ENCODE peak calls at places on chromosomes 16 and 17, in eight cellular contexts. W is EH; F is left cardiac atrium; U is omental fat pad; K is endodermal cell; B is stimulated activated CD8-positive, alpha-beta memory T cell treated with anti-CD3 and anti-CD28 coated beads, Interleukin-15, amount 100 ng/mL, for 24 hours; A is activated naive CD4-positive, alpha-beta T cell; D is IMR-90. T is an unnamed sample.

GRCh38 chr17:73099504-73099903 is 7.0 kb upstream of the SLC39A11 start:
- DNase-seq in B (no peak), U (no peak), F (no peak), W (no peak), A (no peak), K (no peak), D (no peak), T (no peak)

GRCh38 chr16:49482690-49483089 is 109.1 kb downstream of the C16orf78 start:
- DNase-seq in K (no peak), B (no peak), W (no peak), U (no peak), F (no peak), A (no peak), D (no peak), T (no peak)

GRCh38 chr16:75527825-75528299 is 8.0 kb downstream of the CHST5 start:
- DNase-seq in D (no peak), B (no peak), F (no peak), K (no peak), U (no peak), A (no peak), W (no peak), T (no peak)

GRCh38 chr17:68291836-68292688 is 767 bp downstream of the ARSG start:
- DNase-seq in W (peak), A (peak), U (peak), F (peak), D (peak), K (peak), B (peak), T (peak)

GRCh38 chr17:676965-677364 is 37.7 kb downstream of the VPS53 start:
- DNase-seq in A (no peak), F (no peak), D (no peak), B (no peak), K (no peak), U (no peak), W (no peak), T (no peak)

GRCh38 chr16:77987772-77988171 is 34.6 kb upstream of the CLEC3A start:
- DNase-seq in F (no peak), D (no peak), B (no peak), W (no peak), U (no peak), A (no peak), K (no peak), T (no peak)

GRCh38 chr17:28204751-28205150 is 114.2 kb upstream of the TMEM97 start:
- DNase-seq in D (peak), K (no peak), W (peak), F (no peak), U (no peak), B (no peak), A (no peak), T (no peak)

GRCh38 chr17:6191405-6192095 is 121.4 kb downstream of the WSCD1 start:
- DNase-seq in A (no peak), B (no peak), D (no peak), U (no peak), F (no peak), K (peak), W (no peak), T (no peak)

GRCh38 chr17:39872700-39873099 is 4.7 kb downstream of the ZPBP2 start:
- DNase-seq in K (no peak), B (no peak), W (peak), U (no peak), D (peak), A (no peak), F (no peak), T (no peak)

GRCh38 chr16:14088155-14088753 is 17.1 kb downstream of the MRTFB start:
- DNase-seq in D (no peak), A (no peak), B (no peak), K (no peak), U (no peak), F (no peak), W (no peak), T (no peak)

GRCh38 chr17:10870651-10871050 is 32.8 kb upstream of the PIRT start:
- DNase-seq in B (no peak), K (no peak), D (no peak), F (no peak), W (no peak), U (no peak), A (no peak), T (no peak)

GRCh38 chr17:58556833-58557250 is 42.4 kb upstream of the MTMR4 start:
- DNase-seq in U (no peak), W (peak), F (no peak), K (no peak), A (no peak), B (no peak), D (no peak), T (no peak)

GRCh38 chr17:73228748-73229236 is 32.9 kb downstream of the CPSF4L start:
- DNase-seq in K (peak), F (peak), U (peak), D (peak), W (peak), A (no peak), B (no peak), T (no peak)

GRCh38 chr16:9428355-9429005 is 337.0 kb downstream of the HAPSTR1 start:
- DNase-seq in F (no peak), A (no peak), B (no peak), K (no peak), W (no peak), U (no peak), D (no peak), T (no peak)

GRCh38 chr17:57523926-57524634 is 221.0 kb downstream of the CCDC182 start:
- DNase-seq in U (no peak), B (no peak), D (peak), K (no peak), A (no peak), F (peak), W (peak), T (no peak)

GRCh38 chr17:65855245-65855644 is 293.8 kb upstream of the AXIN2 start:
- DNase-seq in D (peak), A (no peak), F (no peak), W (peak), K (peak), U (no peak), B (no peak), T (no peak)

GRCh38 chr17:15649861-15650391 is 30.4 kb upstream of the FBXW10B start:
- DNase-seq in W (peak), U (no peak), F (peak), A (no peak), K (peak), B (no peak), D (peak), T (no peak)

GRCh38 chr17:61053469-61053868 is 346.2 kb upstream of the TBX2 start:
- DNase-seq in A (no peak), U (no peak), F (no peak), K (no peak), B (no peak), D (no peak), W (no peak), T (no peak)